ENCODE peak calls at places on chromosomes 1 and 21, in six cellular contexts. F is hepatocyte, W is adrenal gland, C is GM06990, H is endothelial cell, G is AG09319. A is an unnamed sample.

GRCh38 chr1:226973371-226973897 is 33.3 kb downstream of the COQ8A start:
- DNase-seq in F (no peak), W (peak), C (no peak), H (no peak), G (no peak), A (no peak)

GRCh38 chr1:5504364-5504740 is 487.9 kb downstream of the NPHP4 start:
- DNase-seq in F (no peak), W (no peak), C (no peak), H (no peak), G (no peak), A (no peak)

GRCh38 chr1:1262759-1263158 is 10.9 kb downstream of the UBE2J2 start:
- DNase-seq in F (no peak), W (no peak), C (no peak), H (no peak), G (no peak), A (no peak)

GRCh38 chr1:43879414-43879813 is 54.2 kb upstream of the ARTN start:
- DNase-seq in F (no peak), W (no peak), C (no peak), H (no peak), G (no peak), A (no peak)

GRCh38 chr21:29018540-29018939 is 609 bp downstream of the RWDD2B start:
- DNase-seq in F (no peak), W (no peak), C (no peak), H (no peak), G (no peak), A (no peak)

GRCh38 chr1:29756901-29757729 is 520.8 kb downstream of the PTPRU start:
- DNase-seq in F (no peak), W (peak), C (no peak), H (no peak), G (no peak), A (no peak)

GRCh38 chr1:119448112-119448511 is 33.2 kb downstream of the HSD3B2 start:
- DNase-seq in F (no peak), W (no peak), C (no peak), H (peak), G (no peak), A (peak)

GRCh38 chr1:203152158-203153034 is 23.2 kb downstream of the MYBPH start:
- DNase-seq in F (peak), W (no peak), C (no peak), H (no peak), G (no peak), A (no peak)

GRCh38 chr1:43152866-43153265 is 19.2 kb downstream of the EBNA1BP2 start:
- DNase-seq in F (no peak), W (no peak), C (no peak), H (no peak), G (no peak), A (no peak)

GRCh38 chr1:34272152-34272551 is 95.4 kb downstream of the C1orf94 start:
- DNase-seq in F (no peak), W (no peak), C (no peak), H (no peak), G (no peak), A (no peak)

GRCh38 chr1:93617670-93618488 is 63.8 kb downstream of the BCAR3 start:
- DNase-seq in F (peak), W (peak), C (no peak), H (no peak), G (no peak), A (no peak)

GRCh38 chr1:59903136-59903754 is 23.3 kb downstream of the CYP2J2 start:
- DNase-seq in F (peak), W (peak), C (no peak), H (peak), G (no peak), A (no peak)

GRCh38 chr21:46095814-46096595 is 1.9 kb upstream of the COL6A2 start:
- DNase-seq in F (no peak), W (peak), C (no peak), H (no peak), G (no peak), A (no peak)

GRCh38 chr1:212860713-212861581 is 2.9 kb downstream of the FLVCR1 start:
- DNase-seq in F (peak), W (no peak), C (no peak), H (no peak), G (no peak), A (no peak)

GRCh38 chr1:209674957-209675566 is at the start of gene G0S2:
- DNase-seq in F (peak), W (peak), C (peak), H (peak), G (no peak), A (no peak)

GRCh38 chr1:97158704-97159103 is 437.1 kb downstream of the PTBP2 start:
- DNase-seq in F (no peak), W (no peak), C (no peak), H (no peak), G (no peak), A (no peak)

GRCh38 chr1:231724876-231725647 is 98.5 kb downstream of the DISC1 start:
- DNase-seq in F (peak), W (peak), C (no peak), H (peak), G (peak), A (peak)

GRCh38 chr1:214552174-214552608 is 789 bp upstream of the PTPN14 start:
- DNase-seq in F (peak), W (peak), C (no peak), H (peak), G (peak), A (no peak)

GRCh38 chr1:94955767-94956632 is 29.1 kb upstream of the CNN3 start:
- DNase-seq in F (peak), W (peak), C (no peak), H (no peak), G (no peak), A (no peak)

GRCh38 chr1:26889580-26890466 is at the start of gene GPN2:
- DNase-seq in F (peak), W (peak), C (peak), H (peak), G (no peak), A (peak)

GRCh38 chr1:31938184-31938975 is at the start of gene PTP4A2:
- DNase-seq in F (peak), W (peak), C (peak), H (peak), G (peak), A (peak)

GRCh38 chr1:223752721-223753515 is 40.6 kb downstream of the CAPN2 start:
- DNase-seq in F (no peak), W (no peak), C (no peak), H (no peak), G (no peak), A (no peak)

GRCh38 chr1:218459450-218459849 is 114.3 kb downstream of the TGFB2 start:
- DNase-seq in F (no peak), W (no peak), C (no peak), H (no peak), G (no peak), A (no peak)

GRCh38 chr1:24418898-24419628 is 3.5 kb downstream of the NIPAL3 start:
- DNase-seq in F (no peak), W (no peak), C (no peak), H (no peak), G (no peak), A (no peak)

GRCh38 chr1:31880957-31881697 is 57.0 kb downstream of the PTP4A2 start:
- DNase-seq in F (peak), W (no peak), C (no peak), H (no peak), G (no peak), A (no peak)

GRCh38 chr1:169106921-169107672 is 607 bp downstream of the ATP1B1 start:
- DNase-seq in F (no peak), W (no peak), C (no peak), H (no peak), G (no peak), A (peak)

GRCh38 chr1:66181999-66182398 is 352.0 kb upstream of the SGIP1 start:
- DNase-seq in F (no peak), W (no peak), C (no peak), H (no peak), G (no peak), A (no peak)

GRCh38 chr21:28256420-28256831 is 736.3 kb downstream of the LTN1 start:
- DNase-seq in F (peak), W (no peak), C (no peak), H (no peak), G (no peak), A (no peak)

GRCh38 chr1:205262706-205263105 is 35.0 kb downstream of the TMCC2 start:
- DNase-seq in F (no peak), W (no peak), C (no peak), H (peak), G (no peak), A (no peak)

GRCh38 chr1:151472852-151473731 is 13.8 kb upstream of the POGZ start:
- DNase-seq in F (peak), W (no peak), C (peak), H (peak), G (no peak), A (no peak)

GRCh38 chr1:209527993-209528392 is 55.5 kb upstream of the CAMK1G start:
- DNase-seq in F (peak), W (no peak), C (no peak), H (no peak), G (no peak), A (no peak)

GRCh38 chr1:181099152-181100014 is 10.9 kb downstream of the IER5 start:
- DNase-seq in F (peak), W (no peak), C (peak), H (no peak), G (no peak), A (peak)

GRCh38 chr21:42110691-42111469 is 39.8 kb downstream of the UMODL1 start:
- DNase-seq in F (no peak), W (no peak), C (no peak), H (no peak), G (no peak), A (no peak)

GRCh38 chr1:212574732-212575131 is 33.8 kb upstream of the ATF3 start:
- DNase-seq in F (no peak), W (no peak), C (no peak), H (no peak), G (no peak), A (no peak)

GRCh38 chr1:200437556-200438203 is 27.8 kb upstream of the ZNF281 start:
- DNase-seq in F (no peak), W (no peak), C (no peak), H (no peak), G (no peak), A (no peak)

GRCh38 chr1:27436204-27437159 is 44.1 kb downstream of the GPR3 start:
- DNase-seq in F (peak), W (no peak), C (no peak), H (no peak), G (no peak), A (peak)

GRCh38 chr21:38170705-38171682 is 85.8 kb upstream of the KCNJ15 start:
- DNase-seq in F (no peak), W (no peak), C (no peak), H (no peak), G (no peak), A (no peak)

GRCh38 chr21:38171723-38172344 is 85.0 kb upstream of the KCNJ15 start:
- DNase-seq in F (peak), W (no peak), C (no peak), H (peak), G (no peak), A (no peak)

GRCh38 chr21:38167345-38167744 is 89.4 kb upstream of the KCNJ15 start:
- DNase-seq in F (no peak), W (no peak), C (no peak), H (no peak), G (no peak), A (no peak)

GRCh38 chr21:38166214-38166547 is 90.6 kb upstream of the KCNJ15 start:
- DNase-seq in F (no peak), W (no peak), C (no peak), H (no peak), G (no peak), A (no peak)

GRCh38 chr21:38170283-38170682 is 86.5 kb upstream of the KCNJ15 start:
- DNase-seq in F (peak), W (no peak), C (no peak), H (peak), G (no peak), A (no peak)
- TF ChIP-seq CTCF in F (peak), W (peak), C (peak), H (peak), G (peak), A (peak)

DNA sequence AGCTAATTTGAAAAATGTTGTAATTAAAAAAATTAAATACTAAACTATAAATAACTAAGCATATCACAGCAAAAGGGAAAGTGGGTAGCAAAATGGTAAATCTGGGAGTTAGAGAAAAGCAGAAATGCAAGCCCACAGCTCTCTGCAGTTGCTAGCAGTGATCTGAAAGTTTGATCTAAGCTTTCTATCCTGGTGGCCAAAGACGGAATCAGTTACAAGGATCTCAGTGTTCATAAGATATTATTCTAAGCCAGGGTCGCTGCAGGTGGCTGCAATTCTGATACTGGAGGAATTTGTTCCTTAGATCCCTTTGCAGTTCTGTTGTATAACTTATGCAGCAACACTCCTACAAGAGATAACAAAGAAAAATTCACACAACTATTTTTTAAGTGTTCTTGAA is 363.7 kb downstream of the SETD4 start:
- DNase-seq in F (no peak), W (no peak), C (no peak), H (no peak), G (no peak), A (no peak)
- TF ChIP-seq CTCF in F (no peak), W (no peak), C (no peak), H (no peak), G (no peak), A (peak)

GRCh38 chr1:175649416-175649815 is 94.0 kb downstream of the TNR start:
- DNase-seq in F (no peak), W (no peak), C (no peak), H (no peak), G (no peak), A (no peak)
- TF ChIP-seq CTCF in F (no peak), W (no peak), C (no peak), H (no peak), G (no peak), A (no peak)

GRCh38 chr21:18517905-18518566 is 114.5 kb upstream of the TMPRSS15 start:
- DNase-seq in F (no peak), W (no peak), C (no peak), H (no peak), G (no peak), A (no peak)

GRCh38 chr21:18521204-18521603 is 117.6 kb upstream of the TMPRSS15 start:
- DNase-seq in F (no peak), W (no peak), C (no peak), H (no peak), G (no peak), A (no peak)

GRCh38 chr21:18524097-18524496 is 120.5 kb upstream of the TMPRSS15 start:
- DNase-seq in F (no peak), W (no peak), C (no peak), H (no peak), G (no peak), A (no peak)

DNA sequence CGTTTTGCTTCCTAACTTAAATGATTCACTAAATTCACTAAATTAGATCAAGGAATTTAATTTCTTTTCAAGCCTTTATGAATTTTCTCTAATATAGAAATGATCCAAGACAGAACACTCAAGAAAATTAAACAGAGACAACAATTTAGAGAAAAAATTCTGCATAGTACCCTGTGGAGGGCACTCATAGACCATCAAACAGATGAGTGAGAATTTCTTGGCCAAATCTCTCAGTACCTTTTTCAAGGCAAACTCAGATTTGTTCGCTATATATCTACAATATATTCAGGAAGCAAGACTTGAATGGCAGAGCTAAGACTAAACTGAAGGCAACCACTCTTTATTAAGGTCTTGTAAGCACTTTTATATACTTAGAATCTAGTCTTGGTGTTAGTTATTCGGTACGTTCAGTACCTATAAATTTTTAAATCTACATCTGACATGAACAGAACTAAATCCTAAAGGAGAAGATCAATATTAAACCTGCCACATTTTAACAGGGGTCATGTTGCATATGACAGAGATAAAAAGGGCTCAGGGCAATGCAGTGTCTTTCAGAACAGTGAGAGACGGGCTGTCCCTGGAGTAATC is 118.7 kb upstream of the TMPRSS15 start:
- DNase-seq in F (peak), W (no peak), C (no peak), H (no peak), G (no peak), A (no peak)
- TF ChIP-seq CTCF in F (peak), W (no peak), C (no peak), H (no peak), G (no peak), A (no peak)

A was measured in DND-41.